ENCODE peak calls at places on chromosomes 16 and 17, in eight cellular contexts. X is fibroblast of lung, K is tibial artery, I is kidney, V is uterus, O is RWPE1, W is GM23248, L is cardiac muscle cell. P is an unnamed sample.

GRCh38 chr17:35372846-35373531 is 432 bp downstream of the SLFN11 start:
- DNase-seq in O (peak), K (no peak), L (no peak), V (peak), I (peak), X (no peak), W (peak), P (no peak)

GRCh38 chr17:51059781-51060180 is 60.9 kb downstream of the SPAG9 start:
- DNase-seq in I (no peak), O (no peak), X (peak), V (no peak), W (peak), K (no peak), L (peak), P (no peak)

GRCh38 chr17:22506861-22507260 is 814.5 kb downstream of the KCNJ18 start:
- DNase-seq in V (no peak), K (no peak), O (no peak), W (no peak), X (no peak), L (no peak), I (no peak), P (no peak)

GRCh38 chr16:89721644-89722391 is 481 bp downstream of the ZNF276 start:
- DNase-seq in L (peak), W (peak), K (peak), I (peak), X (peak), O (no peak), V (peak), P (no peak)

GRCh38 chr17:44203731-44204452 is 4.2 kb upstream of the ATXN7L3 start:
- DNase-seq in X (peak), I (no peak), W (peak), V (no peak), K (no peak), O (no peak), L (peak), P (no peak)

GRCh38 chr17:53516643-53517042 is 306.1 kb upstream of the KIF2B start:
- DNase-seq in X (peak), V (no peak), W (peak), K (no peak), I (no peak), O (no peak), L (peak), P (no peak)

GRCh38 chr16:13919330-13919682 is 648 bp upstream of the ERCC4 start:
- DNase-seq in L (peak), V (no peak), I (no peak), X (peak), O (peak), W (peak), K (no peak), P (no peak)

GRCh38 chr16:22304411-22304810 is 7.2 kb downstream of the POLR3E start:
- DNase-seq in W (no peak), O (no peak), X (no peak), I (peak), K (no peak), V (no peak), L (no peak), P (no peak)

GRCh38 chr17:61989509-61989908 is 61.7 kb upstream of the INTS2 start:
- DNase-seq in X (no peak), V (no peak), W (no peak), K (no peak), I (no peak), O (no peak), L (no peak), P (no peak)

GRCh38 chr17:50863221-50863843 is 2.8 kb downstream of the TOB1 start:
- DNase-seq in V (no peak), L (peak), I (no peak), K (no peak), X (no peak), O (no peak), W (peak), P (no peak)

GRCh38 chr16:87150359-87151280 is 166.6 kb downstream of the C16orf95 start:
- DNase-seq in X (peak), K (no peak), V (no peak), O (no peak), I (no peak), L (no peak), W (no peak), P (no peak)

GRCh38 chr16:56862776-56863175 is 2.2 kb upstream of the SLC12A3 start:
- DNase-seq in L (no peak), O (no peak), I (no peak), V (no peak), W (no peak), X (no peak), K (no peak), P (no peak)

GRCh38 chr16:72939247-72939646 is 108.7 kb downstream of the ZFHX3 start:
- DNase-seq in I (peak), W (peak), K (peak), X (peak), V (peak), O (peak), L (peak), P (peak)

DNA sequence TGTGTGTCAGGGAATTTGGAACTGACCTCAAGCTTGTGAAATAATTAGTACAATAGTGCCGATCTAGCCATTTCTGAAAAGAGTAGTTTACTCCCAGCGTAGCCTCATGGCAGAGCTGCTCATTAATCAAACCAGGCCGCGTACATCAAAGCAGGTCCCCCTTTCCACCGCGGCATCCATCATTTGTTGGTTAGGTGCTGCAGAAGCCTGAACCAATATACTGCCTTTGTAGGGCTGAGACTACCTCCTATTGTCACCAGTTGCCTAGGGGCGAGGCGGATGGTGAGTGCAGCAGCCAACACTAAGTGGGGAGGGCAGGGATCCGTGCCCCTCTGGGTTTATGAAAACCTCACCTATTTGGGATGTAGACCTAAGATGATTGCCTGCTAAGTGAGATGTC is 264.1 kb downstream of the TMEM114 start:
- DNase-seq in V (no peak), X (no peak), W (no peak), L (no peak), K (no peak), O (no peak), I (no peak), P (no peak)
- H3K27ac ChIP-seq in V (no peak), X (no peak), W (no peak), L (no peak), K (no peak), O (no peak), I (no peak), P (no peak)

GRCh38 chr16:50279142-50279865 is 13.0 kb downstream of the ADCY7 start:
- DNase-seq in O (no peak), V (no peak), W (no peak), X (no peak), L (peak), I (peak), K (peak), P (no peak)
- H3K27ac ChIP-seq in O (no peak), V (no peak), W (no peak), X (no peak), L (no peak), I (no peak), K (no peak), P (no peak)

GRCh38 chr16:4678596-4678995 is 14.8 kb upstream of the NUDT16L1 start:
- DNase-seq in L (no peak), V (no peak), I (no peak), O (no peak), K (no peak), W (no peak), X (no peak), P (no peak)
- H3K27ac ChIP-seq in L (peak), V (no peak), I (peak), O (peak), K (no peak), W (no peak), X (no peak), P (no peak)

GRCh38 chr16:19718624-19718965 is 524 bp downstream of the IQCK start:
- DNase-seq in L (no peak), W (peak), I (peak), V (no peak), O (peak), X (peak), K (no peak), P (no peak)
- H3K27ac ChIP-seq in L (peak), W (peak), I (peak), V (peak), O (peak), X (peak), K (peak), P (peak)

DNA sequence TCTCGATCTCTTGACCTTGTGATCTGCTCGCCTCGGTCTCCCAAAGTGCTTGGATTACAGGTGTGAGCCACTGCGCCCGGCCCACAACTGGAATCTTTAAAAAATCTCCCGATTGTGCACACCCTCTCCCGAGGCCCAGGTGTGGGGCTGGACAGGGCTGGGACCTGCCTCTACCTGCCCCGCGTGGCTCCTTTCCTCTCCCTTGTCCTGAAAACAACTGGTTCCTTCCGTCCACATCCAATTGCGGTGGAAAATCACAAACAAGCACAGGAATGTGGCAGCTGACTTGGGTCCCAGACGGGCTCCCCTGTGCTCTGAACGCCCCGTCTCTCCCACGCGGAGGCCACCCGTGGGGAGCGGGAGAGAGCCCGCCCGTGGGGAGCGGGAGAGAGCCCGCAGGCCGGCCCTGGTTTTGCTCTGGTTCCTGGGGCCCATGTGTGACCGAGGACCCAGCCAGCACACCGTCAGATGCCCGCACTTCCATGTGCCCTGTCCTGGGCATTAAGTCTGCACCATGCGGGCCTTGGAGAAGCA is 3.0 kb upstream of the TMEM204 start:
- DNase-seq in I (no peak), X (no peak), K (no peak), W (no peak), L (no peak), O (peak), V (no peak), P (no peak)
- H3K27ac ChIP-seq in I (peak), X (peak), K (peak), W (peak), L (no peak), O (peak), V (peak), P (peak)